ENCODE peak calls at places on chromosomes 2 and 18, in four cellular contexts. W is K562, M is A549, C is HepG2. H is an unnamed sample.

GRCh38 chr2:173884403-173884802 is 80.8 kb downstream of the SP3 start:
- DNase-seq in W (peak; percentile 67), C (peak; percentile 56), M (peak; percentile 46), H (peak; percentile 32)

GRCh38 chr2:181354626-181355025 is 102.6 kb upstream of the ITGA4 start:
- DNase-seq in M (peak; percentile 3), C (no peak), W (no peak), H (peak; percentile 63)

GRCh38 chr2:136381722-136382633 is 264.0 kb upstream of the CXCR4 start:
- DNase-seq in W (no peak), M (no peak), C (no peak), H (no peak)

GRCh38 chr2:163719278-163719677 is 16.5 kb downstream of the FIGN start:
- DNase-seq in M (no peak), C (no peak), W (no peak), H (no peak)

GRCh38 chr2:136407113-136407951 is 289.4 kb upstream of the CXCR4 start:
- DNase-seq in C (no peak), M (no peak), W (no peak), H (no peak)

GRCh38 chr2:184644685-184645084 is 46.4 kb downstream of the ZNF804A start:
- DNase-seq in M (no peak), C (no peak), W (no peak), H (peak; percentile 32)

GRCh38 chr2:83817511-83817910 is 641.6 kb downstream of the SUCLG1 start:
- DNase-seq in M (peak; percentile 14), W (no peak), C (no peak), H (no peak)

GRCh38 chr2:238502088-238502810 is 75.5 kb downstream of the ASB1 start:
- DNase-seq in W (no peak), C (no peak), M (no peak), H (no peak)

GRCh38 chr18:79780547-79780946 is 17.2 kb upstream of the KCNG2 start:
- DNase-seq in M (no peak), C (no peak), W (no peak), H (no peak)

GRCh38 chr2:71510196-71510807 is 56.9 kb downstream of the DYSF start:
- DNase-seq in C (peak; percentile 42), W (peak; percentile 80), M (peak; percentile 64), H (peak; percentile 48)

GRCh38 chr2:148184967-148185366 is 164.1 kb downstream of the MBD5 start:
- DNase-seq in W (no peak), C (no peak), M (no peak), H (no peak)

GRCh38 chr2:220300806-220301205 is 673.4 kb downstream of the SLC4A3 start:
- DNase-seq in C (no peak), M (no peak), W (no peak), H (peak; percentile 23)

GRCh38 chr2:202007015-202008011 is 26.3 kb upstream of the FZD7 start:
- DNase-seq in M (no peak), W (no peak), C (no peak), H (no peak)

GRCh38 chr2:10285578-10286198 is 17.0 kb upstream of the HPCAL1 start:
- DNase-seq in M (peak; percentile 90), C (peak; percentile 77), W (no peak), H (peak; percentile 34)

GRCh38 chr2:19357383-19358241 is 811 bp downstream of the OSR1 start:
- DNase-seq in M (no peak), W (no peak), C (no peak), H (peak; percentile 57)

GRCh38 chr2:200302940-200303727 is 3.4 kb upstream of the SPATS2L start:
- DNase-seq in C (peak; percentile 100), W (no peak), M (peak; percentile 76), H (peak; percentile 88)

GRCh38 chr2:1731512-1731962 is 12.8 kb downstream of the PXDN start:
- DNase-seq in C (no peak), W (no peak), M (no peak), H (peak; percentile 86)

GRCh38 chr2:19141234-19142004 is 217.0 kb downstream of the OSR1 start:
- DNase-seq in W (no peak), C (no peak), M (no peak), H (peak; percentile 37)

GRCh38 chr2:237927135-237927534 is 39.7 kb upstream of the UBE2F start:
- DNase-seq in M (no peak), C (no peak), W (no peak), H (no peak)

GRCh38 chr18:24659837-24660720 is 199.6 kb downstream of the HRH4 start:
- DNase-seq in C (no peak), M (no peak), W (no peak), H (peak; percentile 18)

GRCh38 chr2:148602918-148603561 is 41.5 kb upstream of the EPC2 start:
- DNase-seq in M (no peak), W (no peak), C (no peak), H (no peak)

GRCh38 chr2:44934521-44934961 is 7.0 kb upstream of the SIX3 start:
- DNase-seq in W (no peak), M (no peak), C (no peak), H (no peak)

GRCh38 chr18:69777248-69777647 is 170.4 kb downstream of the CD226 start:
- DNase-seq in W (no peak), C (no peak), M (no peak), H (no peak)

GRCh38 chr2:101446869-101447268 is 28.0 kb downstream of the RFX8 start:
- DNase-seq in M (no peak), W (no peak), C (no peak), H (peak; percentile 93)

GRCh38 chr2:120722603-120723421 is 12.9 kb upstream of the GLI2 start:
- DNase-seq in W (no peak), M (peak; percentile 84), C (peak; percentile 6), H (peak; percentile 90)

GRCh38 chr2:128347701-128348504 is 29.2 kb upstream of the HS6ST1 start:
- DNase-seq in M (no peak), W (no peak), C (no peak), H (peak; percentile 23)

GRCh38 chr18:74840492-74841167 is 243.0 kb downstream of the ZNF407 start:
- DNase-seq in M (peak; percentile 51), W (no peak), C (peak; percentile 78), H (peak; percentile 82)

GRCh38 chr2:127618551-127618950 is 27.4 kb upstream of the GPR17 start:
- DNase-seq in W (no peak), M (no peak), C (no peak), H (no peak)

GRCh38 chr2:2656046-2656715 is 325.1 kb upstream of the MYT1L start:
- DNase-seq in W (no peak), C (no peak), M (no peak), H (no peak)

DNA sequence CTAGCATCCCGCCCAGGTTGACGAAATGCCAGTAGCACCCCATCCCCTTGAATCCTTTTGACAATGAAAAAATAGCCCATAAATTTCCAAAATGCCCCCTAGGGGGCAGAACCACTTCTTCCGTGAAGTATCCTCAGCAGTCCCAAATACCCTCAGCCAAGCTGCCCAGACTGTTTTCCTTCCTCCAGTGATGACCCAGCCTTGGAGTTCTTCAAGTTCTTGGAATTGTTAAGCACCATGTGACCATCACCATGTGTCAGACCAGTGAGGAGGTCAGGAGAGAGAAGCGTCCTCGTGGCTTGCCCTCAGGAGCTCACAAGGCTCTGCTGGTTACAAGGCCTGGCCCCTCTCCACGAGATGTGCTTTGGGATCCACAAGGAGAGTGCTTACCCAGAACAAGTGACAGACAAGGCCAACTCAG is 1.4 kb upstream of the SLC23A3 start:
- DNase-seq in W (peak; percentile 43), M (peak; percentile 58), C (peak; percentile 62), H (peak; percentile 86)
- TF ChIP-seq BHLHE40 in W (no peak), M (no peak), C (no peak), H (no peak)

DNA sequence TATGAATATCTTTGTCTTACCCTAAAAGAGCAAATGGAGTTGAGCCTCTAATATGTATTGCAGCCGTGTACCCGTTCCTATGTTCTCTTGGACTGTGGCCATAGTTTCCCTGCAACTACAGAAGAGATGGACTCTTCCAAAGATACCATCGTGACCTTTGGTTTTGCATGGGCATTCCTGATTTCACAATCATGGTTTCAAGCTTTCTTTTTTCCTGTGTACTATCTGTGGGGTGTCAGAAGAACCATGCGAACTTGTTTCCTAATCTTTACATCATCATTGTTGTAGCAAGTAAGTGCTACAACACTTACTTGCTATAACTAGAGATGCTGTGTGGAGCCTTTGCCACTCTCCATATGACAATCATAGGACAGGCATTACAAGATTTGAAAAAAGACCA is 1295.7 kb downstream of the DPP10 start:
- DNase-seq in M (no peak), C (no peak), W (no peak), H (no peak)
- TF ChIP-seq MAZ in M (no peak), C (no peak), W (no peak), H (no peak)

GRCh38 chr2:169738566-169739229 is 5.1 kb downstream of the KLHL23 start:
- DNase-seq in W (no peak), C (no peak), M (no peak), H (no peak)
- TF ChIP-seq BHLHE40 in W (no peak), C (no peak), M (no peak), H (no peak)

DNA sequence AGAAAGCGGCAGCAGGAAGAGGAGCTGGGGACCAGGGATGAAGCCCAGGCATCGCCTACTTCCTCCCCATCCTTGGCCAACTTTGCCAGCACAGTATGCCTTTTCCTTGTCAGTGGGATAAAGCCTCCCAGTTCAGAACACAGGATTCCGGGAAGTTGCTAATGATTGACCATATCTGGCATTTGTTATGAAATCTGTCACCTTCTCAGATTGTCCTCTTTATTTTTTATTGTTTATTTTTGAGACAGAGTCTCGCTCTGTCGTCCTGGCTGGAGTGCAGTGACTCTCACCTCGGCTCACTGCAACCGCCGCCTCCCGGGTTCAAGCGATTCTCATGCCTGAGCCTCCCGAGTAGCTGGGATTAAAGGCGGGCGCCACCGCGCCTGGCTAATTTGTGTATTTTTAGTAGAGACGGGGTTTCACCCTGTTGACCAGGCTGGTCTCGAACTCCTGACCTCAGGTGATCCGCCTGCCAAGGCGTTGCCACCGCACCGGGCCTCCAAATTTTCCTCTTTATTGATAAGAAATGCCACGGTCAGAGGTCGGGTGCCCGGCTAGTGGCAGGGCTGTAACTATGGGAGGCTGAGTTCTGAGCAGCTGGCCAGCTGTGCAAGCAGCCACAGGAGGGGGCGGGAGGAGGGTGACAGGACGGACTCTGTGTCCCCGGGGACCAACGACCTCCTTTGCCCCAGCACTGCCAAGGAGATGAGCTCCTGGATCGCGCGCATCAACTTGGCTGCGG is 24.4 kb downstream of the PSD4 start:
- DNase-seq in C (no peak), M (no peak), W (no peak), H (no peak)
- TF ChIP-seq MAZ in C (no peak), M (no peak), W (no peak), H (no peak)

DNA sequence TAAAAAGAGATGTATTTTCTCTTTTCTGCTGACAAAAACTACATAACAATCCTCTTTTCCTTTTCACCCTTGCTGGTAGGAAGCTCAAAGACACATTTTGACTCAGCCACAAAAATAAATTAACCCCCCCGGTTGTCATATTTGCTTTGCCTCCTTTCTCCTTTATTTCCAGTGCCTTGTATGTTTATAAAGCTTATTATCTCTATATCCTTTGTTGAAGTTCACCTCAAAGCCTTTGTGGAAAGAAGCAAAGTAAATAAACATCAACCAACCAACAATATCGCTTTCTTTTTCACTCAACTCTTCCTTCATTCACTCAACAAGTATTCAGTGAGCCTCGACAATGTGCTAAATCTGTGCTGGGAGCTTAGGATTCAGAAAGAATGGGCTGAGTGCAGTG is 276.5 kb upstream of the ID2 start:
- DNase-seq in M (no peak), C (no peak), W (no peak), H (no peak)
- TF ChIP-seq BHLHE40 in M (no peak), C (no peak), W (no peak), H (no peak)

DNA sequence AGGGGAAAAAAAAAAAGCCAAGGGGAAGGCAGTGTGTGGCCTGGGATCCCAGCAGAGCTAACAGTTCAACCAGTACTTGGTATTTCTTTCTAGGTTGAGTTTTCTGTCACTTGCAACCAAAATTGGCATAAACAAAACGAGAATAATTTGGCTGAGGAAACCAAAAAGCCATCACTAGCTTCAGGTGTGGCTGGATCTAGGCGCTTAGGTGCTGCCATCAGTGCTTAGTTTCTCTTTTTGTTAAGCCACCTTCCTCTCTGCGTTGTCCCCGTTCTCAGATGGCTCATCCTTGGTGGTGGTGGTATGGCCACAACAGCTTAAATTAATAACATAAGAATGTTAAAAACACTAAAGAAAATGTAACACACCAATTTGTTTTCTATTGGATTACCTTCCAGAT is 2.4 kb downstream of the EFHD1 start:
- DNase-seq in W (no peak), C (no peak), M (no peak), H (no peak)
- TF ChIP-seq MAZ in W (no peak), C (no peak), M (no peak), H (no peak)